ENCODE peak calls at places on chromosomes 4 and X, in five cellular contexts. A, M, F, T and P are unnamed samples.

GRCh38 chrX:87813566-87813965 is 296.0 kb downstream of the KLHL4 start:
- DNase-seq in T (no peak), A (no peak), M (no peak), F (no peak), P (no peak)

GRCh38 chr4:15078682-15079642 is 76.7 kb downstream of the CPEB2 start:
- DNase-seq in M (no peak), T (no peak), A (no peak), F (no peak), P (no peak)

GRCh38 chr4:173218411-173219125 is 50.0 kb downstream of the GALNT7 start:
- DNase-seq in T (no peak), M (no peak), F (no peak), A (no peak), P (no peak)

GRCh38 chr4:101600287-101600686 is 190.2 kb upstream of the BANK1 start:
- DNase-seq in F (no peak), A (no peak), M (no peak), T (no peak), P (no peak)

GRCh38 chr4:4969298-4969697 is 50.0 kb downstream of the CYTL1 start:
- DNase-seq in A (no peak), F (no peak), T (no peak), M (no peak), P (no peak)

GRCh38 chr4:52585379-52585778 is 73.7 kb downstream of the USP46 start:
- DNase-seq in M (no peak), F (no peak), T (no peak), A (no peak), P (no peak)

GRCh38 chr4:177632481-177632880 is 190.2 kb upstream of the AGA start:
- DNase-seq in T (no peak), A (no peak), F (no peak), M (no peak), P (no peak)

GRCh38 chr4:41977709-41978108 is 3.8 kb upstream of the DCAF4L1 start:
- DNase-seq in M (no peak), A (no peak), T (no peak), F (no peak), P (no peak)

GRCh38 chr4:143186634-143187033 is 1.9 kb downstream of the USP38 start:
- DNase-seq in A (no peak), F (no peak), M (no peak), T (no peak), P (no peak)

GRCh38 chrX:115018944-115019343 is 1.5 kb upstream of the IL13RA2 start:
- DNase-seq in F (no peak), M (no peak), A (no peak), T (no peak), P (no peak)

GRCh38 chr4:1515763-1516162 is 109.5 kb upstream of the NKX1-1 start:
- DNase-seq in A (no peak), F (no peak), T (no peak), M (no peak), P (no peak)

GRCh38 chr4:76053730-76054129 is 17.9 kb upstream of the CXCL11 start:
- DNase-seq in A (no peak), T (no peak), M (no peak), F (no peak), P (no peak)

GRCh38 chrX:53115550-53115874 is 21.6 kb downstream of the KANTR start:
- DNase-seq in F (no peak), M (no peak), A (no peak), T (no peak), P (no peak)

GRCh38 chrX:69968956-69969355 is 80.8 kb downstream of the AWAT2 start:
- DNase-seq in A (no peak), M (no peak), T (peak; percentile 5), F (no peak), P (no peak)

GRCh38 chr4:88843067-88843723 is 145.6 kb upstream of the NAP1L5 start:
- DNase-seq in M (no peak), A (no peak), F (no peak), T (no peak), P (no peak)

GRCh38 chrX:31499120-31499519 is 427.3 kb upstream of the FTHL17 start:
- DNase-seq in A (no peak), T (no peak), F (no peak), M (no peak), P (no peak)

GRCh38 chr4:182745268-182745667 is 171.9 kb downstream of the DCTD start:
- DNase-seq in A (no peak), F (no peak), T (no peak), M (no peak), P (no peak)

GRCh38 chrX:46444011-46444410 is 101.2 kb downstream of the ZNF674 start:
- DNase-seq in F (no peak), A (no peak), M (no peak), T (no peak), P (no peak)